ENCODE peak calls at places on chromosomes 2 and 18, in four cellular contexts. F is HFFc6; Z is activated CD8-positive, alpha-beta T cell treated with anti-CD3 and anti-CD28 coated beads for 36 hours; U is adrenal gland. R is an unnamed sample.

GRCh38 chr2:130759906-130760753 is 4.8 kb downstream of the AMER3 start:
- DNase-seq in F (no peak), U (peak; percentile 80), Z (no peak), R (no peak)

GRCh38 chr2:108988796-108989713 is at the start of gene EDAR:
- DNase-seq in Z (peak; percentile 63), F (no peak), U (peak; percentile 56), R (peak; percentile 30)

GRCh38 chr2:171513719-171514160 is 8.5 kb upstream of the CYBRD1 start:
- DNase-seq in F (no peak), U (no peak), Z (no peak), R (no peak)

GRCh38 chr2:33214436-33214835 is 262.0 kb upstream of the RASGRP3 start:
- DNase-seq in F (no peak), U (no peak), Z (peak; percentile 6), R (no peak)

GRCh38 chr2:1738646-1739302 is 5.5 kb downstream of the PXDN start:
- DNase-seq in F (no peak), Z (no peak), U (peak; percentile 41), R (no peak)

GRCh38 chr18:76126327-76126726 is 368.7 kb downstream of the ZNF516 start:
- DNase-seq in F (no peak), U (no peak), Z (no peak), R (no peak)

GRCh38 chr2:190759749-190760213 is 110.9 kb downstream of the NAB1 start:
- DNase-seq in F (peak; percentile 86), U (no peak), Z (no peak), R (no peak)

GRCh38 chr2:135831180-135831812 is 5.7 kb downstream of the LCT start:
- DNase-seq in F (no peak), U (no peak), Z (no peak), R (no peak)

GRCh38 chr2:47313141-47313691 is 89.7 kb upstream of the MSH2 start:
- DNase-seq in U (no peak), F (no peak), Z (no peak), R (no peak)

GRCh38 chr2:238947243-238947760 is 99.4 kb downstream of the TWIST2 start:
- DNase-seq in Z (no peak), U (peak; percentile 18), F (no peak), R (no peak)

GRCh38 chr2:160445673-160446072 is 47.9 kb downstream of the RBMS1 start:
- DNase-seq in F (no peak), Z (no peak), U (no peak), R (no peak)

GRCh38 chr18:35463050-35463449 is 34.7 kb downstream of the INO80C start:
- DNase-seq in U (peak; percentile 75), Z (no peak), F (no peak), R (no peak)

GRCh38 chr2:209495855-209496585 is 72.2 kb downstream of the MAP2 start:
- DNase-seq in F (peak; percentile 96), U (no peak), Z (no peak), R (no peak)

GRCh38 chr2:7588295-7588694 is 671.1 kb downstream of the RNF144A start:
- DNase-seq in U (no peak), Z (no peak), F (no peak), R (no peak)

GRCh38 chr2:86037795-86038192 is 67.9 kb downstream of the POLR1A start:
- DNase-seq in U (no peak), Z (peak; percentile 44), F (no peak), R (no peak)

GRCh38 chr18:34494359-34494696 is 215.8 kb upstream of the DTNA start:
- DNase-seq in F (no peak), Z (no peak), U (peak; percentile 52), R (no peak)

GRCh38 chr2:65350714-65351113 is 81.7 kb downstream of the SPRED2 start:
- DNase-seq in U (no peak), Z (peak; percentile 12), F (no peak), R (no peak)

GRCh38 chr18:41761329-41762028 is 193.6 kb upstream of the PIK3C3 start:
- DNase-seq in U (no peak), Z (no peak), F (peak; percentile 95), R (no peak)

GRCh38 chr2:55772309-55772980 is 78.8 kb upstream of the PNPT1 start:
- DNase-seq in U (no peak), Z (no peak), F (no peak), R (no peak)

GRCh38 chr2:211049321-211050018 is 493.1 kb downstream of the CPS1 start:
- DNase-seq in Z (no peak), F (no peak), U (no peak), R (no peak)
- TF ChIP-seq CTCF in Z (no peak), F (no peak), U (no peak), R (no peak)

GRCh38 chr2:43345391-43345813 is 119.0 kb upstream of the ZFP36L2 start:
- DNase-seq in Z (no peak), U (no peak), F (no peak), R (no peak)
- TF ChIP-seq CTCF in Z (no peak), U (no peak), F (no peak), R (peak; percentile 16)

GRCh38 chr2:204795156-204795555 is 249.9 kb downstream of the PARD3B start:
- DNase-seq in U (no peak), Z (no peak), F (peak; percentile 46), R (no peak)
- TF ChIP-seq CTCF in U (no peak), Z (no peak), F (no peak), R (no peak)

DNA sequence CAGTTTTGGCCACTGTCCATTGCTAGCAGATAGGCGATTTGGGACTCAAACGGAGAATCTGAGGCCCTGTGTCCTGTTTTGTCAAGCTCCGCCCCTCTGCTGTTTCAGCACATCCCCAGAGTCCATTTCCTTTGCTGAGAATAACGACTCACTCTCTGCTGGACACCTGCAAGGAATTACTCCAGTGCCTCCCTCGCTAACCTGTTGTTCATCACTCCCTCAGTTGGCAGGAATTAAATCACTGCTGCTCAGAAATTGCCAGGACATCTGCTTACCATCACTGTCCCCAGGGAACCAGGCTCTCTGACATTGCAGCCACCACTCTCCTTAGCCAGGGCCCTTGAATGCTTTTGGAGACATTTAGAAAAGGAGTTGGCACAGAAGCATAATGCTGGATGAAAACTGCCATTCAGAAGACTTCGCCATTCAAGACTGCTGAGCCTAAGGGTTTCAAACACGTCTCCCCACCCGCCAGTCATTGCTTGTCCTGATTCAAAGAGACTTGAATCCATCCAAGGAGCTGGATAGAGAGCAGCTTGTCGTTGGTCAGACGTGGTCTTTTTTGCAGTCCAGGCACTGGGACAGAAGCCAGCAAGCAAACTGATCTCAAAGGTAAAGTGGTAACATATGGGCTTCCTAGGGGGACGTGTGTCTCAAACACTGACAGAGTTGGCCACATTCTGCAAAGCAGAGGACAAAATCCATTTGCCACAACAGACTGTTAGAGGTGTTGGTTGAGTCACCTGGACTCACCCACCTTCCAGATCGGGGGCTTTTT is 155.3 kb downstream of the UXS1 start:
- DNase-seq in F (no peak), U (no peak), Z (no peak), R (no peak)
- TF ChIP-seq CTCF in F (no peak), U (no peak), Z (no peak), R (no peak)

DNA sequence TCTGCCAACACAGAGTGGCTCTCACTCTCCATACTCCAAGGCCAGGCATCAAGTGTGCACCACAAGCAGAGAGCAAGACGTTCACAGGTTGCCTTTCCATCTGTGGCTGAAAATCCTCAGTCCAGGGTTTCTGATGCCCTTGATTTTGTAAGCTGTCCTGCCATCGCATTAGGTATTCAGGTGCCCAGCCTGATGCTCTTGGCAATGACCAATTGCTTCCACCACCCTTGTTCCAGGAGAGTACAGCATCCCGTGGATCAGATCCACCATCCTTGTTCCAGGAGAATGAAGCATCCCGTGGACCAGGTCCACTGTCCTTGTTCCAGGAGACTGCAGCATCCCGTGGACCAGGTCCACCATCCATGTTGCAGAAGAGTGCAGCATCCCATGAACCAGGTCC is 133.4 kb upstream of the GPC1 start:
- DNase-seq in U (peak; percentile 29), Z (no peak), F (no peak), R (peak; percentile 3)
- TF ChIP-seq CTCF in U (no peak), Z (no peak), F (no peak), R (no peak)

GRCh38 chr2:202036601-202037037 is 3.0 kb downstream of the FZD7 start:
- DNase-seq in U (no peak), Z (no peak), F (no peak), R (peak; percentile 42)

GRCh38 chr2:202034249-202035088 is 814 bp downstream of the FZD7 start:
- DNase-seq in F (no peak), Z (peak; percentile 47), U (no peak), R (no peak)

GRCh38 chr2:202035941-202036372 is 2.3 kb downstream of the FZD7 start:
- DNase-seq in Z (no peak), F (no peak), U (no peak), R (no peak)

GRCh38 chr2:202033317-202034248 is at the start of gene FZD7:
- DNase-seq in F (peak; percentile 91), U (peak; percentile 92), Z (peak; percentile 87), R (peak; percentile 92)

DNA sequence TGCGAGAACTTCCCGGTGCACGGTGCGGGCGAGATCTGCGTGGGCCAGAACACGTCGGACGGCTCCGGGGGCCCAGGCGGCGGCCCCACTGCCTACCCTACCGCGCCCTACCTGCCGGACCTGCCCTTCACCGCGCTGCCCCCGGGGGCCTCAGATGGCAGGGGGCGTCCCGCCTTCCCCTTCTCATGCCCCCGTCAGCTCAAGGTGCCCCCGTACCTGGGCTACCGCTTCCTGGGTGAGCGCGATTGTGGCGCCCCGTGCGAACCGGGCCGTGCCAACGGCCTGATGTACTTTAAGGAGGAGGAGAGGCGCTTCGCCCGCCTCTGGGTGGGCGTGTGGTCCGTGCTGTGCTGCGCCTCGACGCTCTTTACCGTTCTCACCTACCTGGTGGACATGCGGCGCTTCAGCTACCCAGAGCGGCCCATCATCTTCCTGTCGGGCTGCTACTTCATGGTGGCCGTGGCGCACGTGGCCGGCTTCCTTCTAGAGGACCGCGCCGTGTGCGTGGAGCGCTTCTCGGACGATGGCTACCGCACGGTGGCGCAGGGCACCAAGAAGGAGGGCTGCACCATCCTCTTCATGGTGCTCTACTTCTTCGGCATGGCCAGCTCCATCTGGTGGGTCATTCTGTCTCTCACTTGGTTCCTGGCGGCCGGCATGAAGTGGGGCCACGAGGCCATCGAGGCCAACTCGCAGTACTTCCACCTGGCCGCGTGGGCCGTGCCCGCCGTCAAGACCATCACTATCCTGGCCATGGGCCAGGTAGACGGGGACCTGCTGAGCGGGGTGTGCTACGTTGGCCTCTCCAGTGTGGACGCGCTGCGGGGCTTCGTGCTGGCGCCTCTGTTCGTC is 1.7 kb downstream of the FZD7 start:
- DNase-seq in U (peak; percentile 63), F (peak; percentile 72), Z (peak; percentile 53), R (peak; percentile 46)
- TF ChIP-seq CTCF in U (peak; percentile 47), F (peak; percentile 80), Z (no peak), R (peak; percentile 65)

GRCh38 chr2:96489673-96490072 is 15.5 kb downstream of the NEURL3 start:
- DNase-seq in U (no peak), Z (no peak), F (no peak), R (no peak)
- TF ChIP-seq CTCF in U (no peak), Z (no peak), F (no peak), R (no peak)

R was measured in progenitor cell of endocrine pancreas.